ENCODE peak calls at places on chromosomes 7 and 10, in four cellular contexts. G is fibroblast of lung, V is neural progenitor cell, N is MM.1S. Z is an unnamed sample. For H3K79me2, the result is how much of the 10 kb centered on the place peaks cover.

GRCh38 chr10:94274142-94274787 is 88.5 kb downstream of the NOC3L start:
- DNase-seq in N (no peak), V (no peak), G (peak), Z (peak)

GRCh38 chr10:12849351-12850181 is 151.9 kb downstream of the CCDC3 start:
- DNase-seq in V (no peak), N (no peak), G (no peak), Z (no peak)

GRCh38 chr7:146826338-146826737 is 709.7 kb downstream of the CNTNAP2 start:
- DNase-seq in V (peak), G (no peak), N (no peak), Z (no peak)

GRCh38 chr7:155336812-155337602 is 39.3 kb downstream of the INSIG1 start:
- DNase-seq in N (no peak), G (no peak), V (no peak), Z (no peak)

GRCh38 chr7:138945806-138946205 is 35.4 kb downstream of the KIAA1549 start:
- DNase-seq in G (no peak), N (no peak), V (no peak), Z (no peak)

GRCh38 chr10:29877798-29878491 is 181.4 kb downstream of the JCAD start:
- DNase-seq in N (no peak), V (no peak), G (peak), Z (no peak)

GRCh38 chr10:112393341-112393740 is 19.4 kb downstream of the ACSL5 start:
- DNase-seq in N (no peak), V (no peak), G (no peak), Z (no peak)

GRCh38 chr10:99431190-99431549 is 746 bp upstream of the GOT1 start:
- DNase-seq in V (peak), G (peak), N (no peak), Z (peak)

GRCh38 chr10:71770255-71770654 is 3.1 kb downstream of the VSIR start:
- DNase-seq in V (no peak), N (no peak), G (no peak), Z (no peak)

GRCh38 chr10:109866168-109866994 is 56.9 kb downstream of the XPNPEP1 start:
- DNase-seq in G (no peak), V (peak), N (no peak), Z (no peak)

GRCh38 chr7:148722340-148723165 is 23.9 kb downstream of the CUL1 start:
- DNase-seq in V (no peak), G (peak), N (no peak), Z (peak)

GRCh38 chr7:101381549-101381948 is 18.9 kb downstream of the COL26A1 start:
- DNase-seq in N (no peak), G (no peak), V (no peak), Z (no peak)

GRCh38 chr10:73774637-73775036 is 7.2 kb upstream of the CHCHD1 start:
- DNase-seq in G (peak), V (no peak), N (peak), Z (no peak)

GRCh38 chr10:99921948-99922347 is 87.8 kb downstream of the DNMBP start:
- DNase-seq in G (no peak), N (no peak), V (no peak), Z (no peak)

GRCh38 chr7:13904689-13905088 is 84.8 kb downstream of the ETV1 start:
- DNase-seq in N (no peak), G (peak), V (no peak), Z (peak)

GRCh38 chr10:35462491-35462934 is 126.2 kb downstream of the CCNY start:
- DNase-seq in N (peak), V (peak), G (no peak), Z (no peak)

GRCh38 chr10:49029666-49030065 is 85.7 kb downstream of the VSTM4 start:
- DNase-seq in G (no peak), N (no peak), V (no peak), Z (no peak)

GRCh38 chr10:86635402-86635801 is 18.9 kb upstream of the OPN4 start:
- DNase-seq in G (peak), N (no peak), V (no peak), Z (peak)

GRCh38 chr10:45373783-45374450 is at the start of gene ALOX5:
- DNase-seq in V (peak), G (no peak), N (peak), Z (no peak)

GRCh38 chr7:43768894-43769272 is 10.4 kb downstream of the BLVRA start:
- DNase-seq in V (no peak), N (no peak), G (no peak), Z (no peak)

GRCh38 chr10:126712681-126713080 is 42.2 kb upstream of the C10orf90 start:
- DNase-seq in V (no peak), N (no peak), G (no peak), Z (no peak)

GRCh38 chr10:110077436-110078120 is 69.8 kb downstream of the ADD3 start:
- DNase-seq in G (peak), N (no peak), V (no peak), Z (no peak)

GRCh38 chr7:134827889-134828288 is 48.5 kb downstream of the CALD1 start:
- DNase-seq in N (no peak), V (no peak), G (peak), Z (peak)

GRCh38 chr7:52565980-52566379 is 469.5 kb upstream of the POM121L12 start:
- DNase-seq in G (no peak), V (no peak), N (no peak), Z (no peak)

GRCh38 chr10:87670591-87670990 is 10.9 kb downstream of the PAPSS2 start:
- DNase-seq in G (peak), N (no peak), V (no peak), Z (no peak)

GRCh38 chr10:5829267-5829666 is 16.0 kb upstream of the GDI2 start:
- DNase-seq in V (no peak), N (no peak), G (no peak), Z (no peak)

GRCh38 chr7:116386674-116387073 is 112.9 kb upstream of the CAV2 start:
- DNase-seq in N (no peak), V (no peak), G (no peak), Z (no peak)

GRCh38 chr10:31133251-31133627 is 101.6 kb upstream of the ZNF438 start:
- DNase-seq in G (no peak), N (no peak), V (no peak), Z (no peak)

GRCh38 chr7:101233907-101234547 is 3.6 kb downstream of the CLDN15 start:
- DNase-seq in V (no peak), G (no peak), N (no peak), Z (no peak)

GRCh38 chr7:88377421-88377820 is 70.7 kb upstream of the STEAP4 start:
- DNase-seq in N (no peak), V (peak), G (no peak), Z (no peak)

GRCh38 chr10:85280014-85280413 is 951.6 kb downstream of the CCSER2 start:
- DNase-seq in N (no peak), V (peak), G (no peak), Z (no peak)

GRCh38 chr7:101934618-101935017 is 117.2 kb downstream of the CUX1 start:
- DNase-seq in G (no peak), N (no peak), V (no peak), Z (no peak)

GRCh38 chr7:30930621-30931020 is 19.0 kb downstream of the AQP1 start:
- DNase-seq in N (no peak), V (no peak), G (no peak), Z (no peak)

GRCh38 chr10:77291596-77292505 is 345.8 kb downstream of the KCNMA1 start:
- DNase-seq in V (no peak), N (no peak), G (peak), Z (no peak)

GRCh38 chr10:113538131-113538530 is 14.7 kb upstream of the HABP2 start:
- DNase-seq in N (no peak), G (no peak), V (no peak), Z (no peak)

GRCh38 chr7:123557016-123557630 is 495 bp downstream of the NDUFA5 start:
- DNase-seq in N (peak), G (peak), V (peak), Z (no peak)

GRCh38 chr10:60170250-60170649 is 219.4 kb downstream of the ANK3 start:
- DNase-seq in V (no peak), G (no peak), N (no peak), Z (no peak)

GRCh38 chr10:32906595-32906994 is 51.4 kb downstream of the ITGB1 start:
- DNase-seq in G (no peak), V (no peak), N (no peak), Z (no peak)

DNA sequence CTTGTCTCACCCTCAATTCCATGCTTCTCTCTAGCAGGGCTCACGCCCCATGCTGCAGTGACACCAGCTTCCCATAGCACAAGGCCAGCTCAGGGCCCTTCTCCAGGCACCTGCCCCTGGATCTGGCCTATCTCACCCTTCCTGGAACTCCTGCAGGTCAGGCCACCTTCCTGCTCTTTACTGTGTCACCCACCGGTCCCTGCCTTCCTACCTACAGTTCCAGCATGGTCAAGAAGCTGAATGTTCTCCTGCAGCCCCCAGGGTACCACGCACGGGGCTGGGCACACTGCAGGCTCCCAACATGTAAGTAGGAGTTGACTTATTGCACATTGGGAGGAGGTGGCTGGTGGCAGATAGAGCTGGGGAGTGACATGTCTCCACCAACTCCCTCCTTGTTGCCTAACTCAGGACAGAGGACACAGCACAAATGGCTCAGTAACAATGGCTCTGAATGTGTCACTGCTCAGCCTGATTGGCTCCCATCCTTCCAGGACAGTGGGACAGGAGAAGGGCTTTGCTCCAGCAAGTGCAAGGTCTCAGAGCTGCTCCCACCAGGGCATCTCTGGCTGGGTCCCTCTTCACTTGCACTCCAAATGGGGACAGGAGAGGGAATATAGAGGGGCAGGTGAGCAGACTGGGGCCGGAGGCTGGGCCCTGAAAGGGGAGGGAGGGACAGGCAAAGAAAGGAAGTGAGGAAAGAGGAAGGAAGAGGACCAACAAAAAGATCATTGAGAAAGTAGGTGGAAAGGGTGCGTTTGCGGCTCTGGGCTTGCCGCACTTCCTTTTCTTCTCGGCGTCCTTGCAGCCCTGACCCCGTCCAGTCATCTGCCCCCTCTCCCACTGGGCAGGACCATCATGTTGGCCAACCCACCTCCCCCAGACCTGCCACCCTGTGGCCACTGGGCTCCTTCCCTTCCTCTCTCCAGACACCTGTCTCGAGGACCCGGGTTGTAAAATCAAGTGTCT is 14.3 kb downstream of the ITPRIP start:
- DNase-seq in G (no peak), V (no peak), N (no peak), Z (no peak)
- H3K79me2 ChIP-seq in G (half or more), V (half or more), N (half or more), Z (half or more)

GRCh38 chr10:75486591-75486990 is 55.2 kb downstream of the LRMDA start:
- DNase-seq in G (no peak), V (no peak), N (no peak), Z (no peak)
- H3K79me2 ChIP-seq in G (under half), V (under half), N (under half), Z (under half)

GRCh38 chr7:127382301-127383085 is 10.0 kb downstream of the ZNF800 start:
- DNase-seq in V (no peak), N (no peak), G (no peak), Z (no peak)

GRCh38 chr7:127380479-127380878 is 12.0 kb downstream of the ZNF800 start:
- DNase-seq in V (no peak), G (no peak), N (no peak), Z (no peak)

GRCh38 chr7:127379642-127380041 is 12.9 kb downstream of the ZNF800 start:
- DNase-seq in G (no peak), N (no peak), V (no peak), Z (no peak)

GRCh38 chr7:127387974-127388373 is 4.5 kb downstream of the ZNF800 start:
- DNase-seq in V (no peak), N (no peak), G (peak), Z (no peak)

GRCh38 chr7:127383123-127383835 is 9.2 kb downstream of the ZNF800 start:
- DNase-seq in V (no peak), G (peak), N (no peak), Z (peak)
- H3K79me2 ChIP-seq in V (under half), G (half or more), N (half or more), Z (half or more)

GRCh38 chr7:49308787-49309186 is 384.4 kb downstream of the CDC14C start:
- DNase-seq in V (no peak), N (no peak), G (no peak), Z (no peak)
- H3K79me2 ChIP-seq in V (under half), N (under half), G (under half), Z (under half)

GRCh38 chr7:151110236-151110940 is 24.1 kb downstream of the AGAP3 start:
- DNase-seq in N (no peak), G (no peak), V (no peak), Z (no peak)
- H3K79me2 ChIP-seq in N (under half), G (under half), V (under half), Z (half or more)

GRCh38 chr10:129960493-129961273 is 3.4 kb downstream of the EBF3 start:
- DNase-seq in N (no peak), G (no peak), V (peak), Z (no peak)

GRCh38 chr10:129962558-129963075 is 1.5 kb downstream of the EBF3 start:
- DNase-seq in N (no peak), V (no peak), G (no peak), Z (no peak)

GRCh38 chr10:129959544-129960492 is 4.3 kb downstream of the EBF3 start:
- DNase-seq in V (peak), G (no peak), N (no peak), Z (no peak)

GRCh38 chr10:129962092-129962494 is 2.0 kb downstream of the EBF3 start:
- DNase-seq in G (no peak), V (peak), N (no peak), Z (no peak)

DNA sequence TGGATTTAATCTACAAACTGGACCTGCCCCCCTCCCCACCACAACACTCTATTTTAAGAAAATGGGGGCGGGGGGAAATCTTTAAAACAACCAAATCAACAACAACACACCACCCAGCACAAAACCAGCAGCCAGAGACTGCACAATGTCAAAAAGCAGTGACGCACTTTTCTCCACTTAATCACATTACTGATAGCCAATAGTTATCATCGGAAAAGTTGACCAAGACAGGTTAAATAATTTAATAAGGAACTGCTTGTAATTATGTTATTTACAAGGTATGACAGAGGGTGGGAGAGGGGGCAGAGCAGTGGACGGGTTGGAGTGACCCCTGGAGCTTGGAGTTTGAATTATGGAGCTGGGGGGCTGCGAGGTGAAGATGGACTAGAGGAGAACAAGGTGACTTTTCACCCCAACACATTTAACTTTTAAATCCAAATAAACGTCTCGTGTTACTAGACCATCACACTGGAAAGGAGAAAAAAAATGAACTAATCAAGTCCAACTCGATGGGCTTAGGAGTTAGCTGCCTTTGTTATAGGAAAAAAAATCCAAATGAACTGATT is 2.7 kb downstream of the EBF3 start:
- DNase-seq in N (no peak), G (no peak), V (no peak), Z (no peak)
- H3K79me2 ChIP-seq in N (under half), G (under half), V (under half), Z (under half)

DNA sequence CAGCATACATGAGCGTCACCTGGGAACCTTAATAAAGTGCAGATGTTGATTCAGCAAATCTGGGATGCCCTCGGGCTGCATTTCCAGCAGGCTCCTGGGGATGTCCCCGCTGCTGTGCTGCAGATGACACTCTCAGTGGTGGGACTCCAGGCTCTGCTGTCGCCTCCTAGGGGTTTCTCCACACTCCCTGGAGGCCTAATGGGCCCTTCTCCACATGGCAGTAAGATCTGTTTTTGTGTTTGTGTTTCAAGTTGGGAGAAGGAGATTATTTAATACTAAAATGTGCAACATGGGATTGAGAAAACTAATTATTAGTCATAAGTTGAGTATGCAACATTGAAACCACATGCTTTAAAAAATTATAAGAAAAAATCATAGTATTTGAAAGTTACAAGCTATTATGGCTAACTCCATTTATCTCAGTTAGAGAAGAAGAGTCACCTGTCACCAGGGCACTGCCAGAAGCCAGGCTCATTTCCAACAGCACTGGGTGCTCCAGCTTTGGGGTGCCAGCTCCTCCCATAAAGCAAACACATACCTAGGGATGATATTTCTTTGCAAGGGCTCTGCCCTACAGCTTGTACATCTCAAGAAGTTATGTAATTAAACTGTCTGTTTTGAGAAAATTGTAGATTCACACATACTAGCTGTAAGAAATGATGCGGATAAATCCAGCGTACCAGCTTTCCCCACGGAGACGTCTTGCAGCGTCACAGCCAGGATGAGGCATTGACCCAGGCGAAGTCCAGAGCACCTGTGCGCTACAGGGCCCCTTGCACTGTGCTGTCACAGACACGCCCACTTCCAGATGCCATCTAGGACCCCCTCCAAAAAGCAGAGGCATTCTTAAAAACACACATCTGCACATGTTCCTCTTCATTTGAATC is 106.4 kb downstream of the EGFR start:
- DNase-seq in N (no peak), V (no peak), G (no peak), Z (no peak)
- H3K79me2 ChIP-seq in N (under half), V (under half), G (half or more), Z (half or more)

GRCh38 chr7:158777793-158778192 is 51.5 kb downstream of the ESYT2 start:
- DNase-seq in G (no peak), N (no peak), V (no peak), Z (no peak)
- H3K79me2 ChIP-seq in G (under half), N (under half), V (under half), Z (under half)

GRCh38 chr10:68901106-68901927 is at the start of gene DDX50:
- DNase-seq in N (peak), G (peak), V (peak), Z (peak)
- H3K79me2 ChIP-seq in N (under half), G (under half), V (half or more), Z (under half)

Z was measured in astrocyte.